ENCODE peak calls at places on chromosomes 16 and 17, in seven cellular contexts. V, D, W, G, S, Q and Z are unnamed samples.

GRCh38 chr16:11783319-11784047 is 13.6 kb downstream of the ZC3H7A start:
- DNase-seq in S (no peak), Q (peak), D (no peak), G (no peak), W (no peak), V (no peak), Z (no peak)

GRCh38 chr16:1309888-1310831 is 724 bp downstream of the UBE2I start:
- DNase-seq in S (no peak), W (no peak), V (peak), D (no peak), Q (peak), G (no peak), Z (no peak)

GRCh38 chr16:67000384-67001158 is 12.2 kb downstream of the CES4A start:
- DNase-seq in V (no peak), G (no peak), W (peak), S (peak), Q (no peak), D (peak), Z (no peak)

GRCh38 chr16:68776821-68777485 is 39.9 kb downstream of the CDH1 start:
- DNase-seq in W (no peak), Q (no peak), V (peak), S (no peak), D (no peak), G (no peak), Z (no peak)

GRCh38 chr16:54027126-54027922 is 259.3 kb downstream of the IRX3 start:
- DNase-seq in S (no peak), Q (peak), D (no peak), V (no peak), W (no peak), G (no peak), Z (no peak)

GRCh38 chr17:48542114-48542955 is 2.6 kb downstream of the HOXB2 start:
- DNase-seq in W (no peak), D (no peak), V (no peak), G (peak), S (peak), Q (no peak), Z (no peak)

GRCh38 chr17:78471635-78472034 is 93.2 kb downstream of the PGS1 start:
- DNase-seq in G (no peak), W (no peak), V (no peak), D (no peak), Q (no peak), S (no peak), Z (no peak)

GRCh38 chr16:38941-39892 is 14.2 kb downstream of the POLR3K start:
- DNase-seq in G (peak), W (no peak), D (no peak), Q (peak), S (no peak), V (peak), Z (no peak)

GRCh38 chr17:17709815-17710321 is 28.6 kb downstream of the RAI1 start:
- DNase-seq in S (no peak), D (no peak), G (no peak), W (no peak), V (no peak), Q (no peak), Z (no peak)

GRCh38 chr16:89946515-89946914 is 2.0 kb upstream of the DEF8 start:
- DNase-seq in D (no peak), V (no peak), Q (no peak), W (no peak), G (no peak), S (no peak), Z (no peak)

GRCh38 chr17:77253611-77254051 is 112.9 kb downstream of the SEC14L1 start:
- DNase-seq in G (no peak), W (no peak), Q (peak), S (no peak), V (no peak), D (no peak), Z (peak)

GRCh38 chr17:34122529-34122928 is 132.6 kb upstream of the CCL2 start:
- DNase-seq in G (no peak), D (no peak), V (no peak), W (no peak), S (no peak), Q (no peak), Z (no peak)

GRCh38 chr17:7862692-7863437 is 5.1 kb downstream of the CYB5D1 start:
- DNase-seq in W (no peak), S (peak), Q (no peak), D (no peak), G (no peak), V (no peak), Z (peak)

GRCh38 chr17:77208856-77209255 is 68.1 kb downstream of the SEC14L1 start:
- DNase-seq in W (no peak), Q (no peak), G (no peak), S (no peak), V (no peak), D (no peak), Z (no peak)

GRCh38 chr17:43316522-43317142 is 82.2 kb upstream of the ARL4D start:
- DNase-seq in S (peak), V (no peak), Q (no peak), D (no peak), W (no peak), G (no peak), Z (no peak)

GRCh38 chr16:22001591-22001990 is 675 bp upstream of the PDZD9 start:
- DNase-seq in V (no peak), G (no peak), S (no peak), Q (peak), W (no peak), D (no peak), Z (no peak)

GRCh38 chr16:19804538-19805323 is 79.9 kb downstream of the GPRC5B start:
- DNase-seq in Q (no peak), W (no peak), G (peak), V (no peak), D (no peak), S (peak), Z (peak)

GRCh38 chr16:17470002-17470870 is 524 bp downstream of the XYLT1 start:
- DNase-seq in W (no peak), S (no peak), D (no peak), Q (no peak), V (peak), G (no peak), Z (no peak)

GRCh38 chr17:2213291-2213960 is 90.2 kb downstream of the SMG6 start:
- DNase-seq in S (no peak), W (no peak), Q (no peak), G (no peak), V (no peak), D (no peak), Z (no peak)

GRCh38 chr17:32298298-32298697 is 32.7 kb downstream of the RHBDL3 start:
- DNase-seq in S (peak), V (no peak), Q (no peak), D (no peak), W (no peak), G (no peak), Z (peak)

GRCh38 chr16:5071681-5072333 is at the start of gene ALG1:
- DNase-seq in D (peak), S (peak), Q (peak), G (peak), W (peak), V (peak), Z (peak)